ENCODE peak calls at places on chromosome 22, in eight cellular contexts. P is neuronal stem cell, B is GM04504, C is iris pigment epithelial cell, X is tibial nerve, G is mesenchymal stem cell, Y is NCI-H1436, I is Calu3. Q is an unnamed sample.

GRCh38 chr22:42780070-42780540 is 59.4 kb upstream of the A4GALT start:
- DNase-seq in P (peak), B (peak), C (peak), X (peak), G (peak), Y (peak), I (peak), Q (peak)

GRCh38 chr22:46797355-46797754 is 34.9 kb downstream of the TBC1D22A start:
- DNase-seq in P (no peak), B (no peak), C (peak), X (no peak), G (peak), Y (no peak), I (peak), Q (no peak)

GRCh38 chr22:30396871-30397655 is at the start of gene SEC14L2:
- DNase-seq in P (no peak), B (no peak), C (no peak), X (peak), G (peak), Y (peak), I (peak), Q (peak)

GRCh38 chr22:50031189-50032091 is 18.9 kb upstream of the IL17REL start:
- DNase-seq in P (no peak), B (no peak), C (no peak), X (no peak), G (no peak), Y (no peak), I (no peak), Q (no peak)

GRCh38 chr22:24156915-24157782 is 24.1 kb upstream of the SUSD2 start:
- DNase-seq in P (peak), B (no peak), C (peak), X (peak), G (peak), Y (peak), I (peak), Q (peak)

GRCh38 chr22:42901790-42902508 is 44.9 kb upstream of the ARFGAP3 start:
- DNase-seq in P (no peak), B (no peak), C (no peak), X (no peak), G (no peak), Y (no peak), I (no peak), Q (no peak)

GRCh38 chr22:46068908-46069481 is 81.3 kb upstream of the PPARA start:
- DNase-seq in P (no peak), B (peak), C (peak), X (no peak), G (peak), Y (no peak), I (peak), Q (no peak)

GRCh38 chr22:43272869-43273318 is 70.3 kb downstream of the SCUBE1 start:
- DNase-seq in P (no peak), B (no peak), C (no peak), X (no peak), G (peak), Y (no peak), I (no peak), Q (no peak)

GRCh38 chr22:49779226-49779625 is 48.4 kb downstream of the BRD1 start:
- DNase-seq in P (no peak), B (no peak), C (no peak), X (no peak), G (no peak), Y (no peak), I (no peak), Q (no peak)

GRCh38 chr22:48898524-48899377 is 928.9 kb downstream of the BRD1 start:
- DNase-seq in P (no peak), B (no peak), C (no peak), X (no peak), G (no peak), Y (no peak), I (no peak), Q (no peak)

GRCh38 chr22:24952837-24953293 is 349 bp downstream of the KIAA1671 start:
- DNase-seq in P (peak), B (no peak), C (peak), X (peak), G (peak), Y (no peak), I (peak), Q (peak)

GRCh38 chr22:30947163-30947820 is 21.3 kb downstream of the MORC2 start:
- DNase-seq in P (peak), B (no peak), C (no peak), X (no peak), G (no peak), Y (peak), I (no peak), Q (no peak)

GRCh38 chr22:48948575-48949170 is 879.0 kb downstream of the BRD1 start:
- DNase-seq in P (no peak), B (no peak), C (no peak), X (no peak), G (no peak), Y (no peak), I (no peak), Q (no peak)

GRCh38 chr22:43228330-43228729 is 41.4 kb upstream of the TTLL12 start:
- DNase-seq in P (no peak), B (no peak), C (peak), X (no peak), G (peak), Y (no peak), I (peak), Q (no peak)

GRCh38 chr22:21865041-21865440 is 2.4 kb downstream of the MAPK1 start:
- DNase-seq in P (no peak), B (peak), C (peak), X (peak), G (peak), Y (no peak), I (no peak), Q (peak)

GRCh38 chr22:26023104-26023775 is 146.0 kb upstream of the SEZ6L start:
- DNase-seq in P (no peak), B (no peak), C (no peak), X (no peak), G (no peak), Y (no peak), I (no peak), Q (no peak)

GRCh38 chr22:24402460-24403192 is 24.8 kb upstream of the ADORA2A start:
- DNase-seq in P (no peak), B (peak), C (peak), X (peak), G (peak), Y (no peak), I (peak), Q (peak)

GRCh38 chr22:22823126-22823804 is 64.4 kb upstream of the IGLL5 start:
- DNase-seq in P (no peak), B (no peak), C (no peak), X (no peak), G (no peak), Y (no peak), I (no peak), Q (no peak)

GRCh38 chr22:48199667-48200066 is 1437.2 kb downstream of the TBC1D22A start:
- DNase-seq in P (no peak), B (no peak), C (no peak), X (no peak), G (no peak), Y (no peak), I (no peak), Q (no peak)

GRCh38 chr22:44261861-44262595 is 50.7 kb downstream of the SHISAL1 start:
- DNase-seq in P (no peak), B (no peak), C (no peak), X (no peak), G (no peak), Y (no peak), I (no peak), Q (no peak)

GRCh38 chr22:42152661-42153270 is 22.2 kb upstream of the CYP2D6 start:
- DNase-seq in P (no peak), B (no peak), C (no peak), X (no peak), G (no peak), Y (no peak), I (no peak), Q (no peak)

GRCh38 chr22:16917144-16918003 is 90.6 kb downstream of the GAB4 start:
- DNase-seq in P (peak), B (peak), C (peak), X (peak), G (no peak), Y (peak), I (peak), Q (peak)

GRCh38 chr22:35729309-35729698 is 11.6 kb downstream of the APOL5 start:
- DNase-seq in P (no peak), B (no peak), C (no peak), X (no peak), G (no peak), Y (no peak), I (no peak), Q (no peak)

GRCh38 chr22:27032121-27032761 is 374.9 kb downstream of the MIAT start:
- DNase-seq in P (no peak), B (no peak), C (no peak), X (no peak), G (no peak), Y (no peak), I (no peak), Q (no peak)

GRCh38 chr22:19151329-19152191 is 1.5 kb upstream of the GSC2 start:
- DNase-seq in P (no peak), B (no peak), C (no peak), X (no peak), G (no peak), Y (no peak), I (no peak), Q (no peak)

GRCh38 chr22:49328076-49328475 is 499.6 kb downstream of the BRD1 start:
- DNase-seq in P (no peak), B (no peak), C (no peak), X (no peak), G (no peak), Y (no peak), I (no peak), Q (no peak)

GRCh38 chr22:36267058-36267457 is 14.1 kb downstream of the APOL1 start:
- DNase-seq in P (no peak), B (no peak), C (no peak), X (no peak), G (no peak), Y (no peak), I (no peak), Q (no peak)

GRCh38 chr22:40176921-40177737 is 596 bp upstream of the TNRC6B start:
- DNase-seq in P (no peak), B (no peak), C (peak), X (peak), G (peak), Y (no peak), I (peak), Q (peak)

GRCh38 chr22:48925450-48925849 is 902.2 kb downstream of the BRD1 start:
- DNase-seq in P (no peak), B (no peak), C (no peak), X (no peak), G (no peak), Y (no peak), I (no peak), Q (no peak)

GRCh38 chr22:39463931-39464390 is 7.1 kb downstream of the MGAT3 start:
- DNase-seq in P (no peak), B (no peak), C (no peak), X (no peak), G (no peak), Y (no peak), I (no peak), Q (no peak)

Q was measured in NCI-H460.